ENCODE peak calls at places on chromosome 19, in four cellular contexts. U, C, O and E are unnamed samples.

GRCh38 chr19:21841081-21841783 is 5.2 kb upstream of the ZNF43 start:
- DNase-seq in U (no peak), O (no peak), C (no peak), E (no peak)

GRCh38 chr19:47226426-47227346 is 4.3 kb downstream of the BBC3 start:
- DNase-seq in U (peak), O (no peak), C (peak), E (peak)

GRCh38 chr19:862529-863304 is 3.3 kb downstream of the CFD start:
- DNase-seq in C (no peak), O (peak), U (peak), E (peak)

GRCh38 chr19:33389574-33390119 is 16.1 kb downstream of the CEBPG start:
- DNase-seq in C (no peak), O (no peak), U (no peak), E (no peak)

GRCh38 chr19:55683449-55684261 is 8.6 kb downstream of the EPN1 start:
- DNase-seq in U (no peak), O (no peak), C (peak), E (no peak)

GRCh38 chr19:49952475-49952829 is 8.5 kb downstream of the SIGLEC11 start:
- DNase-seq in C (no peak), O (no peak), U (no peak), E (no peak)

GRCh38 chr19:46515879-46516350 is 20.2 kb upstream of the PNMA8B start:
- DNase-seq in U (peak), O (no peak), C (peak), E (no peak)

GRCh38 chr19:7788178-7788932 is 25.3 kb downstream of the CLEC4M start:
- DNase-seq in O (peak), C (no peak), U (no peak), E (no peak)

GRCh38 chr19:16888629-16889371 is at the start of gene F2RL3:
- DNase-seq in C (no peak), U (peak), O (no peak), E (no peak)

GRCh38 chr19:30557212-30557611 is 185.0 kb downstream of the ZNF536 start:
- DNase-seq in O (no peak), C (no peak), U (no peak), E (no peak)

DNA sequence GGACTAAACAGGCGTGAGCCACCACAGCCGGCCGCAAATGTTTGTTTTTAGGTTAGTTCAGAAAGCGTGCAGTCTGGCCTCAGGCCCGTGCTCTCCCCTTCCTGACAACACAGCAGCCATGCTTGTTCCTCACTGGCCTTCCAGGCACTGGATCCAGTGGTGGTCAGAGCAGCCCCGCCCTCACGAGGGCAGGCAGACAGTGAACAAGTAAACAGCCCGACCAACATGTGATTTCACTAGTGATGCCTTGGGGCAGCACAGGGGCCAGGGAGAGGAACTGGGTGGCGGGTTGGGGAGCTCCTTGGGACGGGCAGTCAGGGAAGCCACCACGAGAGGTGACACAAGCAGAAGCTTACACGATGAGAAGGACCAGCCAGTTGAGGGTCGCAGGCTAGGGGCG is 40.8 kb downstream of the CAPN12 start:
- DNase-seq in U (no peak), C (no peak), O (no peak), E (no peak)
- TF ChIP-seq NR2C2 in U (no peak), C (no peak), O (no peak), E (no peak)

GRCh38 chr19:39237200-39238184 is 7.3 kb downstream of the IFNL3 start:
- DNase-seq in U (peak), C (peak), O (peak), E (peak)
- TF ChIP-seq CREB1 in U (no peak), C (no peak), O (no peak), E (no peak)

GRCh38 chr19:12202250-12202649 is 39.4 kb downstream of the ZNF136 start:
- DNase-seq in C (peak), O (peak), U (peak), E (no peak)
- TF ChIP-seq NR2C2 in C (no peak), O (no peak), U (no peak), E (no peak)

GRCh38 chr19:35063940-35064818 is 22.7 kb downstream of the HPN start:
- DNase-seq in O (no peak), U (no peak), C (no peak), E (no peak)
- TF ChIP-seq CREB1 in O (no peak), U (no peak), C (no peak), E (no peak)

DNA sequence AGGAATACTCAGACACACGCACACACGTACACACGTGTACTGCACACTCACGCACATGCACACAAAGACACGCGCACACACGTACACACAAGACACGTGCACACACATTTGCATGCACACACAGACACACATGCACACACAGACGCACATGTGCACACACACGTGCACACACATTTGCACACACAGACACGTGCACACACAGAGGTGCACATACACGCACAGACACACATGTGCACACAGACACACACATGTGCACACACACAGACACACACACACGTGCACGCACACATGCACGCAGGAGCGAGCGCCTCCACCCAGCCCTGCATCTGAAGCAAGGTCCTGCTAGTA is 81.1 kb downstream of the GADD45B start:
- DNase-seq in C (no peak), O (no peak), U (no peak), E (no peak)
- TF ChIP-seq NR2C2 in C (no peak), O (no peak), U (no peak), E (peak)

GRCh38 chr19:2253106-2254051 is 2.8 kb downstream of the JSRP1 start:
- DNase-seq in C (peak), O (peak), U (no peak), E (no peak)
- TF ChIP-seq CREB1 in C (no peak), O (no peak), U (no peak), E (no peak)

GRCh38 chr19:42028304-42029216 is 34.5 kb upstream of the ATP1A3 start:
- DNase-seq in O (peak), U (peak), C (no peak), E (no peak)
- TF ChIP-seq NR2C2 in O (no peak), U (no peak), C (no peak), E (no peak)

GRCh38 chr19:13207237-13208130 is 57.3 kb downstream of the IER2 start:
- DNase-seq in O (no peak), C (no peak), U (no peak), E (no peak)
- TF ChIP-seq CREB1 in O (no peak), C (no peak), U (no peak), E (no peak)